ENCODE peak calls at places on chromosomes 13 and 19, in six cellular contexts. One of them, this sample, is unnamed.
A peak's percentile ranks its signal among the peaks of the same experiment; 100 is the strongest.

GRCh38 chr19:47186337-47187022 is 44.5 kb downstream of the BBC3 start:
- DNase-seq in mucosa of descending colon: no peak
- DNase-seq in lung: no peak
- DNase-seq in endothelial cell of umbilical vein: no peak
- DNase-seq in aorta: no peak
- DNase-seq in A549: no peak
- DNase-seq in this sample: no peak

GRCh38 chr19:29119582-29119981 is 93.4 kb downstream of the UQCRFS1 start:
- DNase-seq in A549: no peak
- DNase-seq in mucosa of descending colon: no peak
- DNase-seq in endothelial cell of umbilical vein: no peak
- DNase-seq in lung: no peak
- DNase-seq in aorta: no peak
- DNase-seq in this sample: no peak

GRCh38 chr19:30449673-30450072 is 77.5 kb downstream of the ZNF536 start:
- DNase-seq in lung: no peak
- DNase-seq in aorta: no peak
- DNase-seq in mucosa of descending colon: no peak
- DNase-seq in A549: no peak
- DNase-seq in endothelial cell of umbilical vein: no peak
- DNase-seq in this sample: no peak

GRCh38 chr13:87570669-87571068 is 100.5 kb upstream of the SLITRK5 start:
- DNase-seq in aorta: no peak
- DNase-seq in mucosa of descending colon: no peak
- DNase-seq in A549: no peak
- DNase-seq in endothelial cell of umbilical vein: no peak
- DNase-seq in lung: no peak
- DNase-seq in this sample: no peak

GRCh38 chr13:99056381-99057014 is 78.6 kb upstream of the DOCK9 start:
- DNase-seq in mucosa of descending colon: no peak
- DNase-seq in A549: peak; percentile 15
- DNase-seq in endothelial cell of umbilical vein: no peak
- DNase-seq in lung: no peak
- DNase-seq in aorta: no peak
- DNase-seq in this sample: no peak

GRCh38 chr19:2167896-2168618 is 4.3 kb downstream of the DOT1L start:
- DNase-seq in mucosa of descending colon: peak; percentile 53
- DNase-seq in A549: no peak
- DNase-seq in lung: peak; percentile 74
- DNase-seq in aorta: peak; percentile 89
- DNase-seq in endothelial cell of umbilical vein: peak; percentile 60
- DNase-seq in this sample: no peak

GRCh38 chr19:18057557-18057956 is 29.2 kb downstream of the IL12RB1 start:
- DNase-seq in mucosa of descending colon: peak; percentile 36
- DNase-seq in aorta: peak; percentile 69
- DNase-seq in endothelial cell of umbilical vein: no peak
- DNase-seq in lung: no peak
- DNase-seq in A549: no peak
- DNase-seq in this sample: peak; percentile 39

GRCh38 chr13:97243915-97244820 is 22.0 kb downstream of the MBNL2 start:
- DNase-seq in A549: no peak
- DNase-seq in aorta: no peak
- DNase-seq in endothelial cell of umbilical vein: peak; percentile 70
- DNase-seq in lung: no peak
- DNase-seq in mucosa of descending colon: no peak
- DNase-seq in this sample: no peak

GRCh38 chr13:48567521-48568331 is 34.8 kb upstream of the RCBTB2 start:
- DNase-seq in endothelial cell of umbilical vein: peak; percentile 11
- DNase-seq in lung: no peak
- DNase-seq in mucosa of descending colon: no peak
- DNase-seq in A549: no peak
- DNase-seq in aorta: no peak
- DNase-seq in this sample: peak; percentile 71

GRCh38 chr19:34666958-34667265 is 10.0 kb downstream of the SCGB2B2 start:
- DNase-seq in mucosa of descending colon: no peak
- DNase-seq in A549: no peak
- DNase-seq in aorta: no peak
- DNase-seq in lung: no peak
- DNase-seq in endothelial cell of umbilical vein: no peak
- DNase-seq in this sample: no peak
- H3K4me3 ChIP-seq in mucosa of descending colon: no peak overlapping the region
- H3K4me3 ChIP-seq in A549: peak overlapping the region; percentile 38
- H3K4me3 ChIP-seq in aorta: no peak overlapping the region
- H3K4me3 ChIP-seq in lung: no peak overlapping the region
- H3K4me3 ChIP-seq in endothelial cell of umbilical vein: no peak overlapping the region
- H3K4me3 ChIP-seq in this sample: no peak overlapping the region

GRCh38 chr13:112067121-112067741 is at the start of gene SOX1:
- DNase-seq in lung: no peak
- DNase-seq in aorta: no peak
- DNase-seq in A549: no peak
- DNase-seq in endothelial cell of umbilical vein: no peak
- DNase-seq in mucosa of descending colon: no peak
- DNase-seq in this sample: no peak
- H3K4me3 ChIP-seq in lung: no peak within 1 kb of the TSS
- H3K4me3 ChIP-seq in aorta: no peak within 1 kb of the TSS
- H3K4me3 ChIP-seq in A549: no peak within 1 kb of the TSS
- H3K4me3 ChIP-seq in endothelial cell of umbilical vein: no peak within 1 kb of the TSS
- H3K4me3 ChIP-seq in mucosa of descending colon: no peak within 1 kb of the TSS
- H3K4me3 ChIP-seq in this sample: no peak within 1 kb of the TSS

GRCh38 chr13:106596287-106596937 is 28.5 kb upstream of the ARGLU1 start:
- DNase-seq in lung: no peak
- DNase-seq in A549: no peak
- DNase-seq in endothelial cell of umbilical vein: no peak
- DNase-seq in aorta: no peak
- DNase-seq in mucosa of descending colon: no peak
- DNase-seq in this sample: peak; percentile 20
- H3K4me3 ChIP-seq in lung: no peak overlapping the region
- H3K4me3 ChIP-seq in A549: no peak overlapping the region
- H3K4me3 ChIP-seq in endothelial cell of umbilical vein: no peak overlapping the region
- H3K4me3 ChIP-seq in aorta: no peak overlapping the region
- H3K4me3 ChIP-seq in mucosa of descending colon: no peak overlapping the region
- H3K4me3 ChIP-seq in this sample: no peak overlapping the region

DNA sequence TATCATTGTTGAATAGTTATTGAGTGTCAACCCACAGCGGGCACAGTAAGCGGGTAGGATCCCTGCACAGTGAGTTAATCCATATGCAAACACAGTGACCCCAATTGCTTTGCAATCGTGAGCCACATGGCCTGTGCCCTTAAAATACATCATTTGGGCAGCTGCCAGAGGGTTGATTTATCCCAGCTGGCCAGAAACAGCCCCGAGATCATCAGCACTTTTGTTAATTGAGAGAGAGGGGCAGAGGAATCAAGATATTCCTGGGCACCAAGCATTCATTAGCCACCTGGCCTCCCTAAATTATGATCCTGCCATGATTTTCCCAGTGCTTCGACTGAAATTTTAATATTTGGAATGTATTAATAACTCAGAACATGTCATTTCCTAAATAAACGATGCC is 9.8 kb upstream of the CNMD start:
- DNase-seq in endothelial cell of umbilical vein: no peak
- DNase-seq in aorta: no peak
- DNase-seq in mucosa of descending colon: no peak
- DNase-seq in lung: no peak
- DNase-seq in A549: no peak
- DNase-seq in this sample: no peak
- H3K4me3 ChIP-seq in endothelial cell of umbilical vein: no peak overlapping the region
- H3K4me3 ChIP-seq in aorta: no peak overlapping the region
- H3K4me3 ChIP-seq in mucosa of descending colon: no peak overlapping the region
- H3K4me3 ChIP-seq in lung: no peak overlapping the region
- H3K4me3 ChIP-seq in A549: no peak overlapping the region
- H3K4me3 ChIP-seq in this sample: no peak overlapping the region

DNA sequence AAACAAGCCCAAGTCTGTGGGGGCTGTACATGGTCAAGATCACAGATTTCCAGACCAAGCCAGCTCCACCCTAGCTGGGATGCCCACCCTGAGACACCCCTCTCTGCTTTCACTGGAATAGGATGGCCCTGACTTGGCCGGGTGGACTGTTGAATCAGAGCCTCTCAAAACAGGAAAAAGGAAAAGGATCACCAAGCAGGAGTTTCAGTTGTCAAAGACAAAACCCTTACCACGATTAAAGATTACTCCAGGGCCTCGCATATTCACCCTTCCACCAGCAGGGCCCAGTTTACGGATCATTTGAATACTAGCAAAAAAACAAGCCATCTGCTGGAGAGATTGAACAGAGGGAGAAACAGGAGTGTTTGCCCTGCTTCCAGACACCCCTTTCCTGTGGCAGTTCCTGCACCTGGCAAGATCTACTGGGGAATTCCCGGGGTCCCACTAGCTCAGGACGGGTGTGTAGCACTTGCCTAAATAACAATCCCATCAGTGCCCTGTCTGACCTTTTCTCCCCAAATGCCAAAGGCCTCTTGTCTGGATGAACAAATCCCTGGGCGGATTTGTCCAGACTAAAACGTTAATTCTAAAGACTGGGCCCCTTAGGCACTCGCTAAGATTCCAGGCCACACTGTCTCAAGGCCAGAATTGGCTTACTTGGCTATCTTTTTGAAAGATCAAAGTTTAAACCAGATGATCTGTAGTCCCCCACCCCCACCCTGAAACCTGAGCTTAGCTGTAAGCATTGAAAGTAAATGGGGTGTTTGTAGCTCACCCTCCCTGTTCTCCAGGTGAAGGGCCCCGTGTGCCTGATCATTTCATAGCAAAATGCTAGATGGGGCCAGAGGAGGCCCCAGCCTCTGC is 38.4 kb downstream of the ACTN4 start:
- DNase-seq in A549: peak; percentile 94
- DNase-seq in aorta: no peak
- DNase-seq in lung: no peak
- DNase-seq in mucosa of descending colon: no peak
- DNase-seq in endothelial cell of umbilical vein: peak; percentile 92
- DNase-seq in this sample: no peak
- H3K4me3 ChIP-seq in A549: peak overlapping the region; percentile 24
- H3K4me3 ChIP-seq in aorta: no peak overlapping the region
- H3K4me3 ChIP-seq in lung: no peak overlapping the region
- H3K4me3 ChIP-seq in mucosa of descending colon: no peak overlapping the region
- H3K4me3 ChIP-seq in endothelial cell of umbilical vein: no peak overlapping the region
- H3K4me3 ChIP-seq in this sample: no peak overlapping the region

DNA sequence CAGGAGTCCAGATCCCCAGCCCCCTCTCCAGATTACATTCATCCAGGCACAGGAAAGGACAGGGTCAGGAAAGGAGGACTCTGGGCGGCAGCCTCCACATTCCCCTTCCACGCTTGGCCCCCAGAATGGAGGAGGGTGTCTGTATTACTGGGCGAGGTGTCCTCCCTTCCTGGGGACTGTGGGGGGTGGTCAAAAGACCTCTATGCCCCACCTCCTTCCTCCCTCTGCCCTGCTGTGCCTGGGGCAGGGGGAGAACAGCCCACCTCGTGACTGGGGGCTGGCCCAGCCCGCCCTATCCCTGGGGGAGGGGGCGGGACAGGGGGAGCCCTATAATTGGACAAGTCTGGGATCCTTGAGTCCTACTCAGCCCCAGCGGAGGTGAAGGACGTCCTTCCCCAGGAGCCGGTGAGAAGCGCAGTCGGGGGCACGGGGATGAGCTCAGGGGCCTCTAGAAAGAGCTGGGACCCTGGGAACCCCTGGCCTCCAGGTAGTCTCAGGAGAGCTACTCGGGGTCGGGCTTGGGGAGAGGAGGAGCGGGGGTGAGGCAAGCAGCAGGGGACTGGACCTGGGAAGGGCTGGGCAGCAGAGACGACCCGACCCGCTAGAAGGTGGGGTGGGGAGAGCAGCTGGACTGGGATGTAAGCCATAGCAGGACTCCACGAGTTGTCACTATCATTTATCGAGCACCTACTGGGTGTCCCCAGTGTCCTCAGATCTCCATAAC is at the start of gene APOE:
- DNase-seq in mucosa of descending colon: no peak
- DNase-seq in A549: no peak
- DNase-seq in aorta: no peak
- DNase-seq in endothelial cell of umbilical vein: no peak
- DNase-seq in lung: no peak
- DNase-seq in this sample: peak; percentile 76
- H3K4me3 ChIP-seq in mucosa of descending colon: no peak within 1 kb of the TSS
- H3K4me3 ChIP-seq in A549: peak within 1 kb of the TSS; percentile 36
- H3K4me3 ChIP-seq in aorta: no peak within 1 kb of the TSS
- H3K4me3 ChIP-seq in endothelial cell of umbilical vein: no peak within 1 kb of the TSS
- H3K4me3 ChIP-seq in lung: peak within 1 kb of the TSS; percentile 0
- H3K4me3 ChIP-seq in this sample: peak within 1 kb of the TSS; percentile 9

DNA sequence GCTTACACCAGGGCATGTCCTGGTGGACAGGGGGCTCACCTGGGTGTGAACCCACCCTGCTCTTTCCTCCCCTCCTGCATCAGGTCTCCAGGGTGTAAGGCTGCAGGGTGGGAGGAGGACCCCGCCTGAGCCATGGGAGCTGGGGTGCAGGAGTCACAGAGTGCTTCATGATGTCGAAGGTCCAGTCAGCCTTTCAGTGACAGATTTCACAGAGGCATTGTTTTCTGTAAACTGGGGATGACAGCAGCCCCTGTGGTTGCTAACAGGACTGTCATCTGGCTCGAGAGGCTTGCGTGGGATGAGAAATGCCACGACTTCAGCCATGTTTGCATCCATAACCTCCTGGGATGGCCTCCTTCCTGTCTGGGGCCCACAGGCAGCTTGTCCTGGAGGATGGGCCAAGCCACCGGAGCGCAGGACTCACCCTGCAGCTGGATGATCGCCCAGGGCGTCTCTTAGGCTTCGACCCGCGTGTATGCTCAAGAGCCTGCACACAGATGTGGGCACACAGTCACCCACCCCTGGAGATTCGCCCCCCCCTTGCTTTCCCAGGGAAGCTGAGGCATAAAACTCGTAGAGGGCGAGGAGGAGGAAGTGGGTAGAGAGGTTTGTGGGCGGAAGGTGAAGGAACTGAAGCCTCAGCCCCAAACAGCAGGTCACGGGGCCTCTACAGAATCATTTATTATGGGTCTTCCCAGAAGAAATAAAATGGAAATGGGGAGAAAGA is 4.9 kb downstream of the NANOS3 start:
- DNase-seq in aorta: no peak
- DNase-seq in mucosa of descending colon: peak; percentile 73
- DNase-seq in endothelial cell of umbilical vein: no peak
- DNase-seq in A549: no peak
- DNase-seq in lung: no peak
- DNase-seq in this sample: no peak
- H3K4me3 ChIP-seq in aorta: no peak overlapping the region
- H3K4me3 ChIP-seq in mucosa of descending colon: no peak overlapping the region
- H3K4me3 ChIP-seq in endothelial cell of umbilical vein: no peak overlapping the region
- H3K4me3 ChIP-seq in A549: no peak overlapping the region
- H3K4me3 ChIP-seq in lung: no peak overlapping the region
- H3K4me3 ChIP-seq in this sample: no peak overlapping the region

GRCh38 chr13:40673061-40673397 is 6.6 kb upstream of the FOXO1 start:
- DNase-seq in aorta: no peak
- DNase-seq in A549: no peak
- DNase-seq in mucosa of descending colon: no peak
- DNase-seq in lung: no peak
- DNase-seq in endothelial cell of umbilical vein: no peak
- DNase-seq in this sample: no peak
- H3K4me3 ChIP-seq in aorta: no peak overlapping the region
- H3K4me3 ChIP-seq in A549: no peak overlapping the region
- H3K4me3 ChIP-seq in mucosa of descending colon: no peak overlapping the region
- H3K4me3 ChIP-seq in lung: no peak overlapping the region
- H3K4me3 ChIP-seq in endothelial cell of umbilical vein: no peak overlapping the region
- H3K4me3 ChIP-seq in this sample: no peak overlapping the region

GRCh38 chr19:800360-801029 is 3.2 kb downstream of the PTBP1 start:
- DNase-seq in lung: no peak
- DNase-seq in mucosa of descending colon: peak; percentile 64
- DNase-seq in A549: no peak
- DNase-seq in endothelial cell of umbilical vein: peak; percentile 23
- DNase-seq in aorta: no peak
- DNase-seq in this sample: peak; percentile 21
- H3K4me3 ChIP-seq in lung: no peak overlapping the region
- H3K4me3 ChIP-seq in mucosa of descending colon: no peak overlapping the region
- H3K4me3 ChIP-seq in A549: peak overlapping the region; percentile 100
- H3K4me3 ChIP-seq in endothelial cell of umbilical vein: no peak overlapping the region
- H3K4me3 ChIP-seq in aorta: no peak overlapping the region
- H3K4me3 ChIP-seq in this sample: no peak overlapping the region

GRCh38 chr19:37007587-37008220 is 70.5 kb upstream of the ZNF420 start:
- DNase-seq in aorta: peak; percentile 58
- DNase-seq in mucosa of descending colon: peak; percentile 60
- DNase-seq in lung: peak; percentile 41
- DNase-seq in A549: no peak
- DNase-seq in endothelial cell of umbilical vein: no peak
- DNase-seq in this sample: peak; percentile 75
- H3K4me3 ChIP-seq in aorta: no peak overlapping the region
- H3K4me3 ChIP-seq in mucosa of descending colon: no peak overlapping the region
- H3K4me3 ChIP-seq in lung: peak overlapping the region; percentile 39
- H3K4me3 ChIP-seq in A549: peak overlapping the region; percentile 12
- H3K4me3 ChIP-seq in endothelial cell of umbilical vein: no peak overlapping the region
- H3K4me3 ChIP-seq in this sample: peak overlapping the region; percentile 20